ENCODE peak calls at places on chromosomes 6 and 20, in ten cellular contexts. K is PC-9; J is body of pancreas; D is cardiac fibroblast; C is fibroblast of mammary gland; P is CD8-positive, alpha-beta memory T cell; N is neural progenitor cell; I is spleen; Q is fibroblast of the aortic adventitia; F is AG04450. M is an unnamed sample.

GRCh38 chr6:72589096-72589495 is 32.8 kb upstream of the KCNQ5 start:
- DNase-seq in F (no peak), P (no peak), K (no peak), N (no peak), D (peak; percentile 44), I (no peak), C (peak; percentile 7), Q (peak; percentile 36), J (no peak), M (no peak)

GRCh38 chr6:15427360-15428070 is 181.6 kb downstream of the JARID2 start:
- DNase-seq in N (no peak), C (peak; percentile 21), F (no peak), P (no peak), I (no peak), D (no peak), J (no peak), K (no peak), Q (no peak), M (no peak)

GRCh38 chr6:13531956-13532355 is 42.4 kb upstream of the SIRT5 start:
- DNase-seq in P (no peak), J (no peak), I (no peak), Q (no peak), D (no peak), C (no peak), N (peak; percentile 38), F (no peak), K (peak; percentile 64), M (no peak)

GRCh38 chr6:66926060-66926459 is 1219.0 kb upstream of the EYS start:
- DNase-seq in K (no peak), N (peak; percentile 8), J (no peak), F (no peak), D (peak; percentile 60), C (no peak), P (no peak), I (no peak), Q (peak; percentile 49), M (peak; percentile 33)

GRCh38 chr20:3930265-3931206 is 41.3 kb downstream of the PANK2 start:
- DNase-seq in I (no peak), D (no peak), J (no peak), Q (no peak), K (no peak), P (no peak), N (no peak), C (no peak), F (no peak), M (no peak)

GRCh38 chr6:157550114-157550989 is 169.4 kb downstream of the ZDHHC14 start:
- DNase-seq in I (no peak), K (no peak), D (no peak), P (peak; percentile 77), J (no peak), N (no peak), C (no peak), Q (no peak), F (no peak), M (no peak)

GRCh38 chr6:18585032-18585573 is 198.0 kb downstream of the RNF144B start:
- DNase-seq in K (no peak), F (no peak), I (no peak), P (no peak), D (peak; percentile 64), C (peak; percentile 86), Q (peak; percentile 61), J (no peak), N (no peak), M (peak; percentile 74)

GRCh38 chr6:96022225-96022624 is 6.5 kb downstream of the FUT9 start:
- DNase-seq in I (no peak), F (no peak), J (no peak), C (no peak), P (no peak), N (no peak), K (no peak), Q (no peak), D (no peak), M (no peak)

GRCh38 chr6:134666174-134666573 is 283.7 kb downstream of the ALDH8A1 start:
- DNase-seq in J (no peak), P (no peak), D (no peak), F (no peak), I (no peak), K (no peak), N (no peak), Q (no peak), C (no peak), M (no peak)

GRCh38 chr6:27720607-27721580 is 191.3 kb downstream of the OR2B2 start:
- DNase-seq in K (peak; percentile 71), D (peak; percentile 35), I (no peak), Q (peak; percentile 43), J (no peak), C (peak; percentile 79), F (no peak), N (peak; percentile 52), P (no peak), M (no peak)
- H3K4me3 ChIP-seq in K (peak overlapping the region; percentile 49), D (peak overlapping the region; percentile 13), I (no peak overlapping the region), Q (no peak overlapping the region), J (no peak overlapping the region), C (peak overlapping the region; percentile 42), F (no peak overlapping the region), N (peak overlapping the region; percentile 48), P (no peak overlapping the region), M (no peak overlapping the region)

GRCh38 chr6:136421537-136422158 is 128.6 kb downstream of the MAP7 start:
- DNase-seq in P (no peak), F (no peak), Q (no peak), K (no peak), I (no peak), D (no peak), J (no peak), C (no peak), N (no peak), M (no peak)
- H3K4me3 ChIP-seq in P (no peak overlapping the region), F (no peak overlapping the region), Q (no peak overlapping the region), K (no peak overlapping the region), I (no peak overlapping the region), D (no peak overlapping the region), J (no peak overlapping the region), C (no peak overlapping the region), N (no peak overlapping the region), M (no peak overlapping the region)

GRCh38 chr6:109117346-109118035 is 22.2 kb downstream of the CEP57L1 start:
- DNase-seq in Q (no peak), F (no peak), J (no peak), I (no peak), N (no peak), C (peak; percentile 36), K (no peak), D (no peak), P (no peak), M (no peak)
- H3K4me3 ChIP-seq in Q (no peak overlapping the region), F (no peak overlapping the region), J (no peak overlapping the region), I (no peak overlapping the region), N (no peak overlapping the region), C (no peak overlapping the region), K (no peak overlapping the region), D (no peak overlapping the region), P (no peak overlapping the region), M (no peak overlapping the region)

DNA sequence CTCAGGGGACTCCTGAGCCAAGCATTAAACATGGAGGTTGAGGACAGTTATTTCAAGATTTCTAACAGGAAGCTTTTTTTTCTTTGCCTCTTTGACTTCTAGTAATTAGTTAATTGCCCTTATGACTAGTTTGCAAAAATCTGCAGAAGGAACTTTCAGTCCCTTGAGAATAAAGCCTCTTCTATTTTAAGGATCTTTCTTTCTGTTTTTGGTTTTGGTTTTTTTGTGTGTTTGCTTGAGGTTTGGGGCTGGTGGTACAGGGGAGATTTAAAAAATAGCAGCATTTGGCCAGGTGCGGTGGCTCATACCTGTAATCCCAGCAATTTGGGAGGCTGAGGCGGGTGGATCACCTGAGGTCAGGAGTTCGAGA is 259.3 kb downstream of the BMP7 start:
- DNase-seq in C (no peak), F (no peak), K (no peak), N (no peak), P (no peak), Q (no peak), I (no peak), J (no peak), D (no peak), M (no peak)
- H3K4me3 ChIP-seq in C (no peak overlapping the region), F (no peak overlapping the region), K (peak overlapping the region; percentile 3), N (no peak overlapping the region), P (no peak overlapping the region), Q (no peak overlapping the region), I (no peak overlapping the region), J (no peak overlapping the region), D (no peak overlapping the region), M (no peak overlapping the region)

GRCh38 chr20:45991616-45992015 is 17.1 kb upstream of the MMP9 start:
- DNase-seq in Q (no peak), F (no peak), P (no peak), K (no peak), J (no peak), N (no peak), C (no peak), I (no peak), D (no peak), M (no peak)
- H3K4me3 ChIP-seq in Q (no peak overlapping the region), F (no peak overlapping the region), P (no peak overlapping the region), K (no peak overlapping the region), J (no peak overlapping the region), N (no peak overlapping the region), C (no peak overlapping the region), I (no peak overlapping the region), D (no peak overlapping the region), M (no peak overlapping the region)

GRCh38 chr20:31949877-31950646 is 1.8 kb downstream of the PDRG1 start:
- DNase-seq in J (no peak), D (no peak), I (no peak), P (no peak), N (no peak), C (no peak), F (no peak), Q (no peak), K (no peak), M (no peak)
- H3K4me3 ChIP-seq in J (no peak overlapping the region), D (no peak overlapping the region), I (no peak overlapping the region), P (no peak overlapping the region), N (peak overlapping the region; percentile 94), C (no peak overlapping the region), F (no peak overlapping the region), Q (peak overlapping the region; percentile 93), K (peak overlapping the region; percentile 99), M (no peak overlapping the region)

GRCh38 chr20:52103469-52103910 is 88.1 kb downstream of the ZFP64 start:
- DNase-seq in F (no peak), Q (no peak), D (peak; percentile 10), I (no peak), K (peak; percentile 93), P (no peak), C (peak; percentile 36), N (peak; percentile 46), J (no peak), M (peak; percentile 26)
- H3K4me3 ChIP-seq in F (peak overlapping the region; percentile 77), Q (peak overlapping the region; percentile 61), D (peak overlapping the region; percentile 58), I (peak overlapping the region; percentile 42), K (peak overlapping the region; percentile 81), P (peak overlapping the region; percentile 2), C (peak overlapping the region; percentile 72), N (peak overlapping the region; percentile 61), J (no peak overlapping the region), M (peak overlapping the region; percentile 24)

M was measured in cardiac muscle cell.